ENCODE peak calls at places on chromosomes 2 and 18, in ten cellular contexts. One of them, this sample, is unnamed.

GRCh38 chr18:58893388-58894099 is 28.9 kb downstream of the ZNF532 start:
- DNase-seq in skeletal muscle cell: no peak
- DNase-seq in cardiac muscle cell: no peak
- DNase-seq in breast epithelium: no peak
- DNase-seq in glomerular endothelial cell: no peak
- DNase-seq in neural progenitor cell: no peak
- DNase-seq in caudate nucleus: no peak
- DNase-seq in fibroblast of the aortic adventitia: no peak
- DNase-seq in midbrain: no peak
- DNase-seq in MM.1S: no peak
- DNase-seq in this sample: no peak

GRCh38 chr2:105873721-105874120 is 129.0 kb downstream of the NCK2 start:
- DNase-seq in skeletal muscle cell: peak
- DNase-seq in cardiac muscle cell: peak
- DNase-seq in breast epithelium: no peak
- DNase-seq in glomerular endothelial cell: no peak
- DNase-seq in neural progenitor cell: peak
- DNase-seq in caudate nucleus: no peak
- DNase-seq in fibroblast of the aortic adventitia: peak
- DNase-seq in midbrain: no peak
- DNase-seq in MM.1S: no peak
- DNase-seq in this sample: peak

GRCh38 chr2:203804070-203804469 is 63.5 kb upstream of the CTLA4 start:
- DNase-seq in skeletal muscle cell: peak
- DNase-seq in cardiac muscle cell: peak
- DNase-seq in breast epithelium: no peak
- DNase-seq in glomerular endothelial cell: no peak
- DNase-seq in neural progenitor cell: no peak
- DNase-seq in caudate nucleus: no peak
- DNase-seq in fibroblast of the aortic adventitia: peak
- DNase-seq in midbrain: peak
- DNase-seq in MM.1S: peak
- DNase-seq in this sample: peak

GRCh38 chr2:216139884-216140283 is 30.7 kb downstream of the XRCC5 start:
- DNase-seq in skeletal muscle cell: no peak
- DNase-seq in cardiac muscle cell: no peak
- DNase-seq in breast epithelium: no peak
- DNase-seq in glomerular endothelial cell: no peak
- DNase-seq in neural progenitor cell: peak
- DNase-seq in caudate nucleus: no peak
- DNase-seq in fibroblast of the aortic adventitia: no peak
- DNase-seq in midbrain: no peak
- DNase-seq in MM.1S: peak
- DNase-seq in this sample: no peak

GRCh38 chr18:2316686-2317308 is 254.5 kb downstream of the METTL4 start:
- DNase-seq in skeletal muscle cell: no peak
- DNase-seq in cardiac muscle cell: no peak
- DNase-seq in breast epithelium: no peak
- DNase-seq in glomerular endothelial cell: no peak
- DNase-seq in neural progenitor cell: no peak
- DNase-seq in caudate nucleus: no peak
- DNase-seq in fibroblast of the aortic adventitia: no peak
- DNase-seq in midbrain: no peak
- DNase-seq in MM.1S: no peak
- DNase-seq in this sample: no peak

GRCh38 chr18:62808116-62808515 is 92.8 kb downstream of the PHLPP1 start:
- DNase-seq in skeletal muscle cell: no peak
- DNase-seq in cardiac muscle cell: no peak
- DNase-seq in breast epithelium: no peak
- DNase-seq in glomerular endothelial cell: no peak
- DNase-seq in neural progenitor cell: no peak
- DNase-seq in caudate nucleus: no peak
- DNase-seq in fibroblast of the aortic adventitia: no peak
- DNase-seq in midbrain: no peak
- DNase-seq in MM.1S: no peak
- DNase-seq in this sample: no peak

GRCh38 chr2:202339052-202339870 is 36.9 kb upstream of the BMPR2 start:
- DNase-seq in skeletal muscle cell: peak
- DNase-seq in cardiac muscle cell: peak
- DNase-seq in breast epithelium: no peak
- DNase-seq in glomerular endothelial cell: no peak
- DNase-seq in neural progenitor cell: no peak
- DNase-seq in caudate nucleus: no peak
- DNase-seq in fibroblast of the aortic adventitia: peak
- DNase-seq in midbrain: no peak
- DNase-seq in MM.1S: no peak
- DNase-seq in this sample: no peak

GRCh38 chr18:7381307-7381706 is 150.4 kb downstream of the LRRC30 start:
- DNase-seq in skeletal muscle cell: no peak
- DNase-seq in cardiac muscle cell: no peak
- DNase-seq in breast epithelium: no peak
- DNase-seq in glomerular endothelial cell: no peak
- DNase-seq in neural progenitor cell: no peak
- DNase-seq in caudate nucleus: no peak
- DNase-seq in fibroblast of the aortic adventitia: no peak
- DNase-seq in midbrain: no peak
- DNase-seq in MM.1S: no peak
- DNase-seq in this sample: no peak

GRCh38 chr18:68839701-68840100 is 41.8 kb downstream of the CCDC102B start:
- DNase-seq in skeletal muscle cell: no peak
- DNase-seq in cardiac muscle cell: no peak
- DNase-seq in breast epithelium: no peak
- DNase-seq in glomerular endothelial cell: no peak
- DNase-seq in neural progenitor cell: no peak
- DNase-seq in caudate nucleus: no peak
- DNase-seq in fibroblast of the aortic adventitia: no peak
- DNase-seq in midbrain: no peak
- DNase-seq in MM.1S: no peak
- DNase-seq in this sample: no peak

GRCh38 chr2:49843314-49843713 is 689.0 kb upstream of the FSHR start:
- DNase-seq in skeletal muscle cell: no peak
- DNase-seq in cardiac muscle cell: no peak
- DNase-seq in breast epithelium: no peak
- DNase-seq in glomerular endothelial cell: no peak
- DNase-seq in neural progenitor cell: no peak
- DNase-seq in caudate nucleus: no peak
- DNase-seq in fibroblast of the aortic adventitia: no peak
- DNase-seq in midbrain: no peak
- DNase-seq in MM.1S: no peak
- DNase-seq in this sample: no peak

GRCh38 chr2:8300216-8300615 is 381.6 kb upstream of the ID2 start:
- DNase-seq in skeletal muscle cell: no peak
- DNase-seq in cardiac muscle cell: no peak
- DNase-seq in breast epithelium: no peak
- DNase-seq in glomerular endothelial cell: no peak
- DNase-seq in neural progenitor cell: no peak
- DNase-seq in caudate nucleus: no peak
- DNase-seq in fibroblast of the aortic adventitia: no peak
- DNase-seq in midbrain: no peak
- DNase-seq in MM.1S: no peak
- DNase-seq in this sample: no peak

GRCh38 chr2:239970004-239970623 is 55.0 kb downstream of the NDUFA10 start:
- DNase-seq in skeletal muscle cell: no peak
- DNase-seq in cardiac muscle cell: peak
- DNase-seq in breast epithelium: no peak
- DNase-seq in glomerular endothelial cell: no peak
- DNase-seq in neural progenitor cell: no peak
- DNase-seq in caudate nucleus: no peak
- DNase-seq in fibroblast of the aortic adventitia: peak
- DNase-seq in midbrain: no peak
- DNase-seq in MM.1S: no peak
- DNase-seq in this sample: no peak

GRCh38 chr2:120195575-120195974 is 27.6 kb downstream of the TMEM185B start:
- DNase-seq in skeletal muscle cell: no peak
- DNase-seq in cardiac muscle cell: no peak
- DNase-seq in breast epithelium: no peak
- DNase-seq in glomerular endothelial cell: no peak
- DNase-seq in neural progenitor cell: no peak
- DNase-seq in caudate nucleus: no peak
- DNase-seq in fibroblast of the aortic adventitia: no peak
- DNase-seq in midbrain: no peak
- DNase-seq in MM.1S: no peak
- DNase-seq in this sample: no peak

GRCh38 chr2:239459056-239459455 is 58.2 kb upstream of the HDAC4 start:
- DNase-seq in skeletal muscle cell: no peak
- DNase-seq in cardiac muscle cell: no peak
- DNase-seq in breast epithelium: peak
- DNase-seq in glomerular endothelial cell: no peak
- DNase-seq in neural progenitor cell: no peak
- DNase-seq in caudate nucleus: no peak
- DNase-seq in fibroblast of the aortic adventitia: no peak
- DNase-seq in midbrain: no peak
- DNase-seq in MM.1S: no peak
- DNase-seq in this sample: no peak

GRCh38 chr2:16861154-16861929 is 195.7 kb upstream of the CYRIA start:
- DNase-seq in skeletal muscle cell: peak
- DNase-seq in cardiac muscle cell: peak
- DNase-seq in breast epithelium: no peak
- DNase-seq in glomerular endothelial cell: no peak
- DNase-seq in neural progenitor cell: no peak
- DNase-seq in caudate nucleus: no peak
- DNase-seq in fibroblast of the aortic adventitia: no peak
- DNase-seq in midbrain: no peak
- DNase-seq in MM.1S: no peak
- DNase-seq in this sample: peak

GRCh38 chr2:96832751-96833507 is 10.9 kb downstream of the ANKRD23 start:
- DNase-seq in skeletal muscle cell: no peak
- DNase-seq in cardiac muscle cell: peak
- DNase-seq in breast epithelium: peak
- DNase-seq in glomerular endothelial cell: no peak
- DNase-seq in neural progenitor cell: peak
- DNase-seq in caudate nucleus: no peak
- DNase-seq in fibroblast of the aortic adventitia: peak
- DNase-seq in midbrain: no peak
- DNase-seq in MM.1S: no peak
- DNase-seq in this sample: no peak

GRCh38 chr18:596288-596881 is 403 bp upstream of the CLUL1 start:
- DNase-seq in skeletal muscle cell: no peak
- DNase-seq in cardiac muscle cell: peak
- DNase-seq in breast epithelium: peak
- DNase-seq in glomerular endothelial cell: no peak
- DNase-seq in neural progenitor cell: peak
- DNase-seq in caudate nucleus: peak
- DNase-seq in fibroblast of the aortic adventitia: no peak
- DNase-seq in midbrain: no peak
- DNase-seq in MM.1S: peak
- DNase-seq in this sample: no peak

GRCh38 chr2:207258191-207258991 is 92.6 kb upstream of the KLF7 start:
- DNase-seq in skeletal muscle cell: peak
- DNase-seq in cardiac muscle cell: peak
- DNase-seq in breast epithelium: peak
- DNase-seq in glomerular endothelial cell: no peak
- DNase-seq in neural progenitor cell: no peak
- DNase-seq in caudate nucleus: no peak
- DNase-seq in fibroblast of the aortic adventitia: peak
- DNase-seq in midbrain: no peak
- DNase-seq in MM.1S: no peak
- DNase-seq in this sample: peak

GRCh38 chr2:149160701-149161217 is 122.3 kb downstream of the LYPD6B start:
- DNase-seq in skeletal muscle cell: no peak
- DNase-seq in cardiac muscle cell: peak
- DNase-seq in breast epithelium: no peak
- DNase-seq in glomerular endothelial cell: no peak
- DNase-seq in neural progenitor cell: peak
- DNase-seq in caudate nucleus: no peak
- DNase-seq in fibroblast of the aortic adventitia: no peak
- DNase-seq in midbrain: no peak
- DNase-seq in MM.1S: peak
- DNase-seq in this sample: no peak

GRCh38 chr2:19973471-19973870 is 16.4 kb downstream of the WDR35 start:
- DNase-seq in skeletal muscle cell: no peak
- DNase-seq in cardiac muscle cell: no peak
- DNase-seq in breast epithelium: no peak
- DNase-seq in glomerular endothelial cell: no peak
- DNase-seq in neural progenitor cell: no peak
- DNase-seq in caudate nucleus: no peak
- DNase-seq in fibroblast of the aortic adventitia: no peak
- DNase-seq in midbrain: no peak
- DNase-seq in MM.1S: no peak
- DNase-seq in this sample: no peak

GRCh38 chr2:7707723-7708122 is 790.5 kb downstream of the RNF144A start:
- DNase-seq in skeletal muscle cell: peak
- DNase-seq in cardiac muscle cell: no peak
- DNase-seq in breast epithelium: no peak
- DNase-seq in glomerular endothelial cell: no peak
- DNase-seq in neural progenitor cell: no peak
- DNase-seq in caudate nucleus: no peak
- DNase-seq in fibroblast of the aortic adventitia: peak
- DNase-seq in midbrain: no peak
- DNase-seq in MM.1S: no peak
- DNase-seq in this sample: peak

GRCh38 chr2:142144547-142144946 is 13.7 kb upstream of the LRP1B start:
- DNase-seq in skeletal muscle cell: no peak
- DNase-seq in cardiac muscle cell: no peak
- DNase-seq in breast epithelium: no peak
- DNase-seq in glomerular endothelial cell: no peak
- DNase-seq in neural progenitor cell: no peak
- DNase-seq in caudate nucleus: no peak
- DNase-seq in fibroblast of the aortic adventitia: no peak
- DNase-seq in midbrain: no peak
- DNase-seq in MM.1S: no peak
- DNase-seq in this sample: peak

GRCh38 chr2:60629801-60630385 is 76.4 kb upstream of the BCL11A start:
- DNase-seq in skeletal muscle cell: no peak
- DNase-seq in cardiac muscle cell: no peak
- DNase-seq in breast epithelium: no peak
- DNase-seq in glomerular endothelial cell: no peak
- DNase-seq in neural progenitor cell: no peak
- DNase-seq in caudate nucleus: no peak
- DNase-seq in fibroblast of the aortic adventitia: no peak
- DNase-seq in midbrain: no peak
- DNase-seq in MM.1S: no peak
- DNase-seq in this sample: no peak

GRCh38 chr2:161905389-161906046 is 168.5 kb downstream of the DPP4 start:
- DNase-seq in skeletal muscle cell: peak
- DNase-seq in cardiac muscle cell: peak
- DNase-seq in breast epithelium: no peak
- DNase-seq in glomerular endothelial cell: peak
- DNase-seq in neural progenitor cell: no peak
- DNase-seq in caudate nucleus: no peak
- DNase-seq in fibroblast of the aortic adventitia: peak
- DNase-seq in midbrain: no peak
- DNase-seq in MM.1S: peak
- DNase-seq in this sample: peak

GRCh38 chr2:50143822-50144575 is 887.9 kb downstream of the NRXN1 start:
- DNase-seq in skeletal muscle cell: peak
- DNase-seq in cardiac muscle cell: peak
- DNase-seq in breast epithelium: no peak
- DNase-seq in glomerular endothelial cell: peak
- DNase-seq in neural progenitor cell: peak
- DNase-seq in caudate nucleus: peak
- DNase-seq in fibroblast of the aortic adventitia: peak
- DNase-seq in midbrain: peak
- DNase-seq in MM.1S: peak
- DNase-seq in this sample: no peak

GRCh38 chr18:50397023-50397422 is 22.2 kb downstream of the SKA1 start:
- DNase-seq in skeletal muscle cell: no peak
- DNase-seq in cardiac muscle cell: peak
- DNase-seq in breast epithelium: no peak
- DNase-seq in glomerular endothelial cell: no peak
- DNase-seq in neural progenitor cell: no peak
- DNase-seq in caudate nucleus: no peak
- DNase-seq in fibroblast of the aortic adventitia: no peak
- DNase-seq in midbrain: no peak
- DNase-seq in MM.1S: no peak
- DNase-seq in this sample: no peak

GRCh38 chr18:28961669-28962228 is 784.8 kb upstream of the CDH2 start:
- DNase-seq in skeletal muscle cell: no peak
- DNase-seq in cardiac muscle cell: peak
- DNase-seq in breast epithelium: no peak
- DNase-seq in glomerular endothelial cell: no peak
- DNase-seq in neural progenitor cell: peak
- DNase-seq in caudate nucleus: no peak
- DNase-seq in fibroblast of the aortic adventitia: peak
- DNase-seq in midbrain: peak
- DNase-seq in MM.1S: peak
- DNase-seq in this sample: no peak

GRCh38 chr18:70335892-70336726 is 47.3 kb downstream of the SOCS6 start:
- DNase-seq in skeletal muscle cell: no peak
- DNase-seq in cardiac muscle cell: no peak
- DNase-seq in breast epithelium: no peak
- DNase-seq in glomerular endothelial cell: no peak
- DNase-seq in neural progenitor cell: no peak
- DNase-seq in caudate nucleus: no peak
- DNase-seq in fibroblast of the aortic adventitia: no peak
- DNase-seq in midbrain: no peak
- DNase-seq in MM.1S: no peak
- DNase-seq in this sample: no peak

This sample was measured in retinal pigment epithelial cell.